ENCODE peak calls at places on chromosomes 12 and 14, in seven cellular contexts. W is GM20000; O is effector memory CD4-positive, alpha-beta T cell; E is omental fat pad; H is epithelial cell of prostate; M is GM03348; R is stimulated activated CD8-positive, alpha-beta memory T cell treated with anti-CD3 and anti-CD28 coated beads, Interleukin-4, amount 100 ng/mL, for 48 hours. J is an unnamed sample.

GRCh38 chr12:25653487-25654175 is 100.5 kb upstream of the LMNTD1 start:
- DNase-seq in E (no peak), M (no peak), W (no peak), O (no peak), R (no peak), H (no peak), J (peak)

GRCh38 chr14:99395904-99396530 is 84.6 kb downstream of the SETD3 start:
- DNase-seq in H (no peak), E (no peak), W (no peak), R (peak), M (no peak), O (peak), J (no peak)

GRCh38 chr14:100531591-100532121 is 55.6 kb downstream of the BEGAIN start:
- DNase-seq in W (no peak), M (peak), R (no peak), O (no peak), E (peak), H (no peak), J (no peak)

GRCh38 chr12:132771126-132771838 is 9.7 kb upstream of the ANKLE2 start:
- DNase-seq in W (peak), E (no peak), O (peak), H (no peak), M (peak), R (peak), J (peak)

GRCh38 chr12:75641031-75641780 is 129.8 kb upstream of the KRR1 start:
- DNase-seq in O (no peak), R (peak), M (peak), W (peak), H (peak), E (no peak), J (peak)

GRCh38 chr12:10186299-10186698 is 7.5 kb downstream of the TMEM52B start:
- DNase-seq in M (no peak), O (no peak), W (no peak), R (no peak), E (no peak), H (no peak), J (peak)

GRCh38 chr12:64400041-64400440 is 4.2 kb upstream of the XPOT start:
- DNase-seq in H (no peak), M (peak), R (no peak), W (no peak), O (peak), E (no peak), J (no peak)

GRCh38 chr12:28933864-28934527 is 215.1 kb upstream of the FAR2 start:
- DNase-seq in H (no peak), R (no peak), O (no peak), W (no peak), M (no peak), E (no peak), J (no peak)

GRCh38 chr14:60102389-60102788 is 10.7 kb downstream of the PCNX4 start:
- DNase-seq in M (peak), R (no peak), O (no peak), W (no peak), E (no peak), H (no peak), J (no peak)

GRCh38 chr12:1839464-1839863 is 19.1 kb downstream of the LRTM2 start:
- DNase-seq in R (no peak), H (no peak), E (no peak), W (no peak), O (no peak), M (no peak), J (no peak)

J was measured in GM12865.